ENCODE peak calls at places on chromosomes 5 and 9, in ten cellular contexts. S is ureter; O is upper lobe of right lung; U is NCI-H2227 treated with DMSO at 0.1 percent for 48 hours; C is GM13977; B is aorta; Y is germinal center; T is effector memory CD8-positive, alpha-beta T cell; Z is HCEC 1CT; A is AG09309. N is an unnamed sample.

GRCh38 chr5:36363101-36363500 is 61.4 kb upstream of the RANBP3L start:
- DNase-seq in S (no peak), T (no peak), O (no peak), A (no peak), Y (no peak), U (no peak), Z (peak), C (no peak), B (no peak), N (no peak)

GRCh38 chr9:126704157-126704941 is 90.6 kb downstream of the LMX1B start:
- DNase-seq in B (peak), S (peak), T (no peak), U (peak), Z (peak), Y (no peak), O (peak), A (no peak), C (no peak), N (no peak)

GRCh38 chr9:33309903-33310302 is 19.6 kb downstream of the NFX1 start:
- DNase-seq in S (no peak), B (no peak), O (no peak), C (no peak), T (no peak), U (no peak), Z (no peak), A (no peak), Y (no peak), N (no peak)

GRCh38 chr9:2489838-2490314 is 131.7 kb upstream of the VLDLR start:
- DNase-seq in U (peak), Y (no peak), B (no peak), T (no peak), A (peak), Z (no peak), C (no peak), S (no peak), O (no peak), N (no peak)

GRCh38 chr5:179795049-179795862 is 1.5 kb downstream of the LTC4S start:
- DNase-seq in C (no peak), T (no peak), B (no peak), A (no peak), O (peak), Z (no peak), Y (no peak), S (peak), U (no peak), N (no peak)

GRCh38 chr5:137122075-137122474 is 377.1 kb downstream of the SPOCK1 start:
- DNase-seq in U (no peak), Y (no peak), Z (no peak), T (no peak), O (no peak), B (no peak), S (no peak), A (no peak), C (no peak), N (no peak)

GRCh38 chr9:96379461-96379860 is 4.0 kb downstream of the SLC35D2 start:
- DNase-seq in C (no peak), S (no peak), U (no peak), B (no peak), Y (no peak), A (no peak), Z (no peak), T (no peak), O (no peak), N (no peak)

GRCh38 chr9:36903541-36904435 is 130.3 kb downstream of the PAX5 start:
- DNase-seq in T (no peak), B (no peak), C (no peak), S (peak), A (peak), Z (peak), O (no peak), Y (no peak), U (no peak), N (peak)

GRCh38 chr5:165108809-165109208 is 1603.4 kb downstream of the MAT2B start:
- DNase-seq in O (no peak), A (no peak), Y (no peak), B (no peak), U (no peak), S (no peak), C (no peak), T (no peak), Z (no peak), N (no peak)

GRCh38 chr9:31071606-31072286 is 1312.7 kb upstream of the ACO1 start:
- DNase-seq in C (no peak), T (no peak), B (peak), Y (no peak), S (no peak), O (peak), A (no peak), Z (no peak), U (no peak), N (no peak)

GRCh38 chr5:151151793-151152192 is 5.8 kb downstream of the ANXA6 start:
- DNase-seq in O (no peak), A (no peak), T (no peak), C (peak), S (no peak), Y (no peak), B (no peak), Z (no peak), U (no peak), N (peak)

GRCh38 chr5:9207820-9208418 is 338.0 kb downstream of the SEMA5A start:
- DNase-seq in O (no peak), A (no peak), S (no peak), B (no peak), C (peak), Y (peak), T (no peak), Z (peak), U (peak), N (no peak)

GRCh38 chr5:159826351-159827222 is 89.7 kb upstream of the ADRA1B start:
- DNase-seq in T (no peak), A (peak), Z (peak), C (peak), U (no peak), Y (peak), O (peak), S (no peak), B (no peak), N (peak)

GRCh38 chr5:169545762-169546161 is 37.8 kb upstream of the SPDL1 start:
- DNase-seq in C (peak), S (no peak), O (no peak), Z (peak), T (no peak), B (no peak), A (no peak), Y (no peak), U (no peak), N (no peak)

GRCh38 chr5:33482335-33482734 is 41.6 kb downstream of the TARS1 start:
- DNase-seq in B (no peak), U (no peak), A (no peak), O (no peak), Z (no peak), T (no peak), Y (no peak), S (no peak), C (no peak), N (no peak)

GRCh38 chr9:93134740-93135444 is 841 bp upstream of the NINJ1 start:
- DNase-seq in S (no peak), O (no peak), Y (peak), Z (no peak), T (no peak), B (no peak), U (no peak), C (no peak), A (no peak), N (no peak)

GRCh38 chr5:17105744-17106450 is 111.5 kb upstream of the BASP1 start:
- DNase-seq in A (peak), Z (peak), Y (no peak), S (no peak), T (no peak), U (no peak), B (no peak), O (no peak), C (no peak), N (no peak)

GRCh38 chr9:31030741-31031202 is 1353.7 kb upstream of the ACO1 start:
- DNase-seq in B (no peak), S (no peak), Z (no peak), U (peak), A (no peak), Y (no peak), T (no peak), O (no peak), C (no peak), N (no peak)

GRCh38 chr5:142851731-142852130 is 81.6 kb downstream of the ARHGAP26 start:
- DNase-seq in S (no peak), B (no peak), T (no peak), Z (no peak), Y (no peak), O (no peak), A (no peak), C (no peak), U (no peak), N (no peak)

GRCh38 chr5:38382898-38383297 is 124.5 kb downstream of the EGFLAM start:
- DNase-seq in Z (peak), B (peak), U (peak), Y (peak), T (peak), S (peak), O (peak), A (no peak), C (peak), N (peak)

GRCh38 chr9:113526841-113527240 is 63.3 kb downstream of the RGS3 start:
- DNase-seq in S (no peak), U (no peak), C (no peak), B (no peak), Y (no peak), O (peak), Z (no peak), A (no peak), T (no peak), N (peak)

GRCh38 chr5:132265336-132266030 is 8.0 kb downstream of the PDLIM4 start:
- DNase-seq in S (peak), C (no peak), A (peak), Y (no peak), Z (peak), U (no peak), B (peak), O (no peak), T (no peak), N (peak)

GRCh38 chr5:88452820-88453219 is 184.2 kb upstream of the TMEM161B start:
- DNase-seq in Y (no peak), T (no peak), B (no peak), A (no peak), C (no peak), S (no peak), O (no peak), Z (no peak), U (no peak), N (no peak)

GRCh38 chr5:40832345-40832744 is 2.7 kb downstream of the RPL37 start:
- DNase-seq in B (no peak), U (no peak), T (no peak), Z (peak), O (no peak), Y (no peak), A (no peak), C (no peak), S (no peak), N (no peak)

GRCh38 chr5:43156388-43156787 is 35.6 kb upstream of the NIM1K start:
- DNase-seq in S (no peak), U (no peak), O (no peak), Y (no peak), A (no peak), C (no peak), T (no peak), B (no peak), Z (no peak), N (no peak)

GRCh38 chr5:180860273-180860886 is 696 bp downstream of the ZFP62 start:
- DNase-seq in C (peak), B (no peak), Z (peak), T (peak), S (peak), A (no peak), Y (peak), U (no peak), O (no peak), N (peak)

GRCh38 chr9:127183814-127184582 is 61.6 kb upstream of the ANGPTL2 start:
- DNase-seq in B (peak), Y (no peak), S (no peak), A (peak), T (no peak), U (no peak), Z (no peak), C (peak), O (peak), N (no peak)

GRCh38 chr5:152560508-152561137 is 155.5 kb upstream of the NMUR2 start:
- DNase-seq in C (peak), S (no peak), A (no peak), B (peak), Y (peak), T (peak), U (peak), O (peak), Z (peak), N (peak)

GRCh38 chr5:663436-664342 is 29.5 kb downstream of the TPPP start:
- DNase-seq in C (no peak), S (no peak), Y (no peak), T (no peak), A (no peak), B (no peak), U (no peak), Z (no peak), O (no peak), N (peak)

GRCh38 chr9:78900500-78900899 is 603.6 kb downstream of the PSAT1 start:
- DNase-seq in C (no peak), O (no peak), T (no peak), S (no peak), Z (no peak), A (no peak), B (no peak), U (no peak), Y (no peak), N (no peak)

GRCh38 chr5:150611026-150611425 is 29.4 kb upstream of the SYNPO start:
- DNase-seq in U (no peak), Z (no peak), S (no peak), C (no peak), B (no peak), Y (no peak), O (no peak), T (no peak), A (no peak), N (no peak)

GRCh38 chr9:92165472-92165871 is 50.3 kb upstream of the SPTLC1 start:
- DNase-seq in Y (no peak), C (no peak), T (no peak), B (no peak), U (no peak), O (no peak), A (no peak), Z (no peak), S (no peak), N (no peak)

GRCh38 chr5:76029739-76030138 is 53.4 kb upstream of the SV2C start:
- DNase-seq in O (no peak), S (no peak), T (no peak), Z (no peak), Y (no peak), A (no peak), U (no peak), B (no peak), C (no peak), N (no peak)

GRCh38 chr9:125399666-125400065 is 138.0 kb downstream of the GAPVD1 start:
- DNase-seq in B (no peak), Y (no peak), C (no peak), T (no peak), S (no peak), A (no peak), O (no peak), Z (no peak), U (no peak), N (no peak)

GRCh38 chr9:135776893-135777622 is 75.1 kb downstream of the KCNT1 start:
- DNase-seq in S (no peak), T (peak), U (no peak), B (no peak), C (no peak), O (no peak), A (no peak), Y (no peak), Z (no peak), N (no peak)

GRCh38 chr5:33611882-33612281 is 171.1 kb downstream of the TARS1 start:
- DNase-seq in A (peak), Z (peak), O (no peak), Y (no peak), U (no peak), C (no peak), B (no peak), T (no peak), S (no peak), N (no peak)

GRCh38 chr5:35828092-35828598 is 28.5 kb upstream of the IL7R start:
- DNase-seq in S (no peak), Y (no peak), C (no peak), B (no peak), Z (no peak), A (no peak), O (no peak), T (no peak), U (no peak), N (no peak)

GRCh38 chr9:114166606-114167572 is 11.6 kb downstream of the COL27A1 start:
- DNase-seq in C (no peak), U (no peak), O (peak), Y (no peak), B (peak), A (no peak), Z (no peak), T (no peak), S (no peak), N (no peak)